ENCODE peak calls at places on chromosomes 1 and 21, in five cellular contexts. Q is activated T-cell treated with anti-CD3 and anti-CD28 coated beads, Interleukin-2, amount 50 U/mL, for 72 hours; D is stimulated activated CD8-positive, alpha-beta memory T cell treated with anti-CD3 and anti-CD28 coated beads, Interleukin-4, amount 100 ng/mL, for 48 hours; M is HTR-8/SVneo; X is CD4-positive, alpha-beta T cell. K is an unnamed sample.

GRCh38 chr1:50977575-50978143 is 7.6 kb downstream of the CDKN2C start:
- DNase-seq in Q (no peak), D (no peak), M (no peak), X (peak), K (peak)

GRCh38 chr21:38139380-38140168 is 117.2 kb upstream of the KCNJ15 start:
- DNase-seq in Q (no peak), D (no peak), M (peak), X (no peak), K (no peak)

GRCh38 chr1:59601032-59601431 is 213.7 kb upstream of the HOOK1 start:
- DNase-seq in Q (no peak), D (no peak), M (no peak), X (no peak), K (no peak)

GRCh38 chr1:89363638-89364536 is at the start of gene GBP6:
- DNase-seq in Q (peak), D (no peak), M (no peak), X (no peak), K (no peak)

GRCh38 chr1:86054396-86054795 is 102.2 kb downstream of the COL24A1 start:
- DNase-seq in Q (no peak), D (no peak), M (no peak), X (no peak), K (no peak)

GRCh38 chr1:202958544-202959275 is 598 bp upstream of the ADIPOR1 start:
- DNase-seq in Q (peak), D (no peak), M (no peak), X (peak), K (peak)

GRCh38 chr1:162250004-162250730 is 126.5 kb downstream of the SPATA46 start:
- DNase-seq in Q (no peak), D (no peak), M (no peak), X (no peak), K (no peak)

GRCh38 chr1:85628791-85629531 is 48.4 kb downstream of the CCN1 start:
- DNase-seq in Q (no peak), D (no peak), M (peak), X (no peak), K (peak)

GRCh38 chr1:155272466-155273133 is 704 bp downstream of the CLK2 start:
- DNase-seq in Q (no peak), D (no peak), M (peak), X (no peak), K (peak)

GRCh38 chr21:41777934-41778815 is 11.3 kb upstream of the RIPK4 start:
- DNase-seq in Q (peak), D (peak), M (peak), X (no peak), K (peak)

GRCh38 chr1:184386271-184387068 is at the start of gene C1orf21:
- DNase-seq in Q (peak), D (peak), M (peak), X (peak), K (peak)

K was measured in DMS53.